ENCODE peak calls at places on chromosomes 7 and 10, in nine cellular contexts. One of them, this sample, is unnamed.

GRCh38 chr10:36640626-36641025 is 484.8 kb upstream of the ANKRD30A start:
- DNase-seq in ovary: no peak
- DNase-seq in heart left ventricle: no peak
- DNase-seq in transverse colon: no peak
- DNase-seq in left ventricle myocardium inferior: no peak
- DNase-seq in body of pancreas: no peak
- DNase-seq in MM.1S: no peak
- DNase-seq in A673: no peak
- DNase-seq in uterus: no peak
- DNase-seq in this sample: no peak

GRCh38 chr7:140866926-140867325 is 57.8 kb downstream of the BRAF start:
- DNase-seq in ovary: no peak
- DNase-seq in heart left ventricle: no peak
- DNase-seq in transverse colon: no peak
- DNase-seq in left ventricle myocardium inferior: no peak
- DNase-seq in body of pancreas: no peak
- DNase-seq in MM.1S: no peak
- DNase-seq in A673: no peak
- DNase-seq in uterus: no peak
- DNase-seq in this sample: no peak

GRCh38 chr10:106707657-106708056 is 456.8 kb downstream of the SORCS1 start:
- DNase-seq in ovary: no peak
- DNase-seq in heart left ventricle: no peak
- DNase-seq in transverse colon: no peak
- DNase-seq in left ventricle myocardium inferior: no peak
- DNase-seq in body of pancreas: no peak
- DNase-seq in MM.1S: no peak
- DNase-seq in A673: no peak
- DNase-seq in uterus: no peak
- DNase-seq in this sample: no peak

GRCh38 chr10:119318411-119319160 is 111.2 kb downstream of the GRK5 start:
- DNase-seq in ovary: no peak
- DNase-seq in heart left ventricle: no peak
- DNase-seq in transverse colon: no peak
- DNase-seq in left ventricle myocardium inferior: no peak
- DNase-seq in body of pancreas: no peak
- DNase-seq in MM.1S: no peak
- DNase-seq in A673: no peak
- DNase-seq in uterus: no peak
- DNase-seq in this sample: no peak

GRCh38 chr7:66206116-66206908 is 1.2 kb downstream of the TPST1 start:
- DNase-seq in ovary: no peak
- DNase-seq in heart left ventricle: no peak
- DNase-seq in transverse colon: no peak
- DNase-seq in left ventricle myocardium inferior: no peak
- DNase-seq in body of pancreas: no peak
- DNase-seq in MM.1S: no peak
- DNase-seq in A673: no peak
- DNase-seq in uterus: no peak
- DNase-seq in this sample: no peak

GRCh38 chr10:26486985-26487850 is 49.1 kb downstream of the APBB1IP start:
- DNase-seq in ovary: no peak
- DNase-seq in heart left ventricle: no peak
- DNase-seq in transverse colon: peak; percentile 17
- DNase-seq in left ventricle myocardium inferior: no peak
- DNase-seq in body of pancreas: peak; percentile 40
- DNase-seq in MM.1S: no peak
- DNase-seq in A673: no peak
- DNase-seq in uterus: peak; percentile 28
- DNase-seq in this sample: peak; percentile 7

GRCh38 chr7:135959655-135960363 is 17.4 kb downstream of the MTPN start:
- DNase-seq in ovary: no peak
- DNase-seq in heart left ventricle: no peak
- DNase-seq in transverse colon: no peak
- DNase-seq in left ventricle myocardium inferior: no peak
- DNase-seq in body of pancreas: no peak
- DNase-seq in MM.1S: no peak
- DNase-seq in A673: no peak
- DNase-seq in uterus: no peak
- DNase-seq in this sample: no peak

GRCh38 chr7:45325378-45325777 is 167.8 kb downstream of the RAMP3 start:
- DNase-seq in ovary: no peak
- DNase-seq in heart left ventricle: no peak
- DNase-seq in transverse colon: no peak
- DNase-seq in left ventricle myocardium inferior: no peak
- DNase-seq in body of pancreas: no peak
- DNase-seq in MM.1S: no peak
- DNase-seq in A673: no peak
- DNase-seq in uterus: no peak
- DNase-seq in this sample: no peak

GRCh38 chr10:112607506-112607905 is 160.5 kb downstream of the VTI1A start:
- DNase-seq in ovary: no peak
- DNase-seq in heart left ventricle: no peak
- DNase-seq in transverse colon: no peak
- DNase-seq in left ventricle myocardium inferior: no peak
- DNase-seq in body of pancreas: no peak
- DNase-seq in MM.1S: no peak
- DNase-seq in A673: no peak
- DNase-seq in uterus: no peak
- DNase-seq in this sample: no peak

GRCh38 chr10:71028066-71028465 is 139.7 kb upstream of the PCBD1 start:
- DNase-seq in ovary: no peak
- DNase-seq in heart left ventricle: no peak
- DNase-seq in transverse colon: no peak
- DNase-seq in left ventricle myocardium inferior: no peak
- DNase-seq in body of pancreas: no peak
- DNase-seq in MM.1S: no peak
- DNase-seq in A673: no peak
- DNase-seq in uterus: no peak
- DNase-seq in this sample: no peak

GRCh38 chr7:104686286-104686685 is 327.7 kb upstream of the KMT2E start:
- DNase-seq in ovary: no peak
- DNase-seq in heart left ventricle: no peak
- DNase-seq in transverse colon: no peak
- DNase-seq in left ventricle myocardium inferior: no peak
- DNase-seq in body of pancreas: no peak
- DNase-seq in MM.1S: peak; percentile 72
- DNase-seq in A673: no peak
- DNase-seq in uterus: no peak
- DNase-seq in this sample: no peak

GRCh38 chr10:1272079-1272478 is 215.9 kb downstream of the WDR37 start:
- DNase-seq in ovary: no peak
- DNase-seq in heart left ventricle: no peak
- DNase-seq in transverse colon: no peak
- DNase-seq in left ventricle myocardium inferior: no peak
- DNase-seq in body of pancreas: no peak
- DNase-seq in MM.1S: no peak
- DNase-seq in A673: no peak
- DNase-seq in uterus: no peak
- DNase-seq in this sample: no peak
- H3K27ac ChIP-seq in ovary: no peak overlapping the region
- H3K27ac ChIP-seq in heart left ventricle: no peak overlapping the region
- H3K27ac ChIP-seq in transverse colon: no peak overlapping the region
- H3K27ac ChIP-seq in left ventricle myocardium inferior: no peak overlapping the region
- H3K27ac ChIP-seq in body of pancreas: no peak overlapping the region
- H3K27ac ChIP-seq in MM.1S: no peak overlapping the region
- H3K27ac ChIP-seq in A673: no peak overlapping the region
- H3K27ac ChIP-seq in uterus: no peak overlapping the region
- H3K27ac ChIP-seq in this sample: no peak overlapping the region

DNA sequence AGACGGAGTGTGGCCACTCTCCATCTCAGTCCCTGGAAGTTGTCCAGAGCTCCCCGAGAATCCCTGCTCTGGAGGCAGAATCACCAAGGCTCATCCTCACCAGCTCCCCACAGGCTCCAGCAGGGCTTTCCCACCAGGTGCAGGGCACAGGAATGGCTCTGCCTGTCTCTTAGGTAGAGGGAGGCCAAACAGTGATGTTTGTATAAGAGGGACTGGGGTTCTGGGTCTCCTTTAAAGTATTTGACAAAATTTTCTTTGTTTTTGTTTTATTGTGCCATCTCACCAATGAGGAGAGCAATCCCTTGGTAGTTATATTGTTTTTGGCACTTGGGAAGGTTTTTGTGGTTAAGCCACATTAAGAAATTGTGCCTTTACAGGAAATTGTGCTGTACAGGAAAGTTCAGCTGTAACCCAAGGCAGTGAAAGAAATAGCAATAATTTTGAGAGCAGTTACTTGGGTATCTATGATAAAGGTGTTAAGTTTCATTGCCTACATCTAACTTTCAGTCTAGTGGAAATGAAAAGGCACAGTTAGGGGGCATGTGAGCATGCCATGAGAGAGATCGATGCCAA is 219.3 kb upstream of the PRSS58 start:
- DNase-seq in ovary: no peak
- DNase-seq in heart left ventricle: no peak
- DNase-seq in transverse colon: no peak
- DNase-seq in left ventricle myocardium inferior: no peak
- DNase-seq in body of pancreas: no peak
- DNase-seq in MM.1S: peak; percentile 38
- DNase-seq in A673: no peak
- DNase-seq in uterus: no peak
- DNase-seq in this sample: no peak
- H3K27ac ChIP-seq in ovary: no peak overlapping the region
- H3K27ac ChIP-seq in heart left ventricle: no peak overlapping the region
- H3K27ac ChIP-seq in transverse colon: no peak overlapping the region
- H3K27ac ChIP-seq in left ventricle myocardium inferior: no peak overlapping the region
- H3K27ac ChIP-seq in body of pancreas: no peak overlapping the region
- H3K27ac ChIP-seq in MM.1S: no peak overlapping the region
- H3K27ac ChIP-seq in A673: no peak overlapping the region
- H3K27ac ChIP-seq in uterus: no peak overlapping the region
- H3K27ac ChIP-seq in this sample: no peak overlapping the region

GRCh38 chr7:30775992-30776391 is 4.8 kb downstream of the MINDY4 start:
- DNase-seq in ovary: no peak
- DNase-seq in heart left ventricle: no peak
- DNase-seq in transverse colon: no peak
- DNase-seq in left ventricle myocardium inferior: no peak
- DNase-seq in body of pancreas: no peak
- DNase-seq in MM.1S: no peak
- DNase-seq in A673: no peak
- DNase-seq in uterus: no peak
- DNase-seq in this sample: no peak

GRCh38 chr7:30780909-30781308 is 9.7 kb downstream of the MINDY4 start:
- DNase-seq in ovary: no peak
- DNase-seq in heart left ventricle: peak; percentile 58
- DNase-seq in transverse colon: no peak
- DNase-seq in left ventricle myocardium inferior: peak; percentile 56
- DNase-seq in body of pancreas: no peak
- DNase-seq in MM.1S: no peak
- DNase-seq in A673: no peak
- DNase-seq in uterus: no peak
- DNase-seq in this sample: peak; percentile 8

GRCh38 chr7:30779574-30779973 is 8.4 kb downstream of the MINDY4 start:
- DNase-seq in ovary: no peak
- DNase-seq in heart left ventricle: no peak
- DNase-seq in transverse colon: no peak
- DNase-seq in left ventricle myocardium inferior: no peak
- DNase-seq in body of pancreas: no peak
- DNase-seq in MM.1S: no peak
- DNase-seq in A673: no peak
- DNase-seq in uterus: no peak
- DNase-seq in this sample: no peak

GRCh38 chr7:30776971-30777370 is 5.8 kb downstream of the MINDY4 start:
- DNase-seq in ovary: peak; percentile 46
- DNase-seq in heart left ventricle: no peak
- DNase-seq in transverse colon: no peak
- DNase-seq in left ventricle myocardium inferior: no peak
- DNase-seq in body of pancreas: no peak
- DNase-seq in MM.1S: no peak
- DNase-seq in A673: no peak
- DNase-seq in uterus: no peak
- DNase-seq in this sample: no peak

GRCh38 chr7:30778246-30779025 is 7.2 kb downstream of the MINDY4 start:
- DNase-seq in ovary: no peak
- DNase-seq in heart left ventricle: peak; percentile 42
- DNase-seq in transverse colon: no peak
- DNase-seq in left ventricle myocardium inferior: no peak
- DNase-seq in body of pancreas: no peak
- DNase-seq in MM.1S: no peak
- DNase-seq in A673: no peak
- DNase-seq in uterus: no peak
- DNase-seq in this sample: peak; percentile 79
- H3K27ac ChIP-seq in ovary: no peak overlapping the region
- H3K27ac ChIP-seq in heart left ventricle: peak overlapping the region; percentile 69
- H3K27ac ChIP-seq in transverse colon: peak overlapping the region; percentile 62
- H3K27ac ChIP-seq in left ventricle myocardium inferior: peak overlapping the region; percentile 68
- H3K27ac ChIP-seq in body of pancreas: no peak overlapping the region
- H3K27ac ChIP-seq in MM.1S: no peak overlapping the region
- H3K27ac ChIP-seq in A673: no peak overlapping the region
- H3K27ac ChIP-seq in uterus: no peak overlapping the region
- H3K27ac ChIP-seq in this sample: peak overlapping the region; percentile 84

DNA sequence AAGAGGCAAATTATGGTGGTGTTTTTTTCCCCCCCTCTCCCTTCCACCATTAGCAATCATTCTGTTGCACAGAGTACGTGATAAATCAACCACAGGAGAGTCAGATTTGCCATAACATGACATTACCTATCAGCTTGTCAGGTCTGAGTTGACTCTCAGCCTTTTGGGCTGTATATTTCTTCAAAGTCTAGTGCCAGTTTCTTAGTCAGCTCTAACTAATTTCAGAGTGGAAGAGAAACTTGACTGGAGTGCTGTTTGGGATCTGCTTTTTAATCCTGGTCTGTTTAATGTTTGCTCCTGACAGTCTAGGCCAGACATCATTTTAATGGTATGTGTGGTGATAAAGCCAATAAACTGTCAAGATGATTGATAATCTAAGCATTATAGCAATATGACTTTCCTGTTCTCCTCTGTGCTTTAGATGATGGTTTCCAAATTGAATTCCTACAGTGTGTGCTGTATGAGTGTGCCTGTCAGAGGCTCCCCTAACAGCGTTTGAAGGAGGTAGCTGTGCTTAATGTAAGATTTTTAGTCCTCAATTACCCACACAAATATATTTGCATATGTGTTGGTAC is 76.9 kb downstream of the LRMDA start:
- DNase-seq in ovary: no peak
- DNase-seq in heart left ventricle: no peak
- DNase-seq in transverse colon: no peak
- DNase-seq in left ventricle myocardium inferior: no peak
- DNase-seq in body of pancreas: no peak
- DNase-seq in MM.1S: no peak
- DNase-seq in A673: peak; percentile 18
- DNase-seq in uterus: no peak
- DNase-seq in this sample: no peak
- H3K27ac ChIP-seq in ovary: no peak overlapping the region
- H3K27ac ChIP-seq in heart left ventricle: no peak overlapping the region
- H3K27ac ChIP-seq in transverse colon: peak overlapping the region; percentile 61
- H3K27ac ChIP-seq in left ventricle myocardium inferior: no peak overlapping the region
- H3K27ac ChIP-seq in body of pancreas: no peak overlapping the region
- H3K27ac ChIP-seq in MM.1S: no peak overlapping the region
- H3K27ac ChIP-seq in A673: no peak overlapping the region
- H3K27ac ChIP-seq in uterus: peak overlapping the region; percentile 57
- H3K27ac ChIP-seq in this sample: no peak overlapping the region

DNA sequence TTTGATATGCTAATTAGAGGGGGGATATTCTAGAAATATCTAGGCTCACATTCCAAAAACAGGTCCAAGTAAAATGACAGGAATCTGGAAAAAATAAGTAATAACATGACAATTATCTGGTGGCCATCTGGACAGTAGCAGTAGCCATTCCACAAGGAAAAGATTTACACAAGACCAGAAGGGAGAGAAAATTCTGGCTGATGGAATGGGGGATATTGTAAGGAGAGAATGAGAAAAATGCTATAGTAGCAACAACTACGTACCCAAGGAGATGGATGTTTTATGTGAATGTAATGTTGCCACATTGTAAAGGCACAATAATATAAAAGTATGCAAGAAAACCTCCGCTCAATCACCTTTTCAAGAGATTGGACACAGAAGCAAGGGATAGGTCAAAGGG is 5.4 kb downstream of the MYOF start:
- DNase-seq in ovary: no peak
- DNase-seq in heart left ventricle: no peak
- DNase-seq in transverse colon: no peak
- DNase-seq in left ventricle myocardium inferior: no peak
- DNase-seq in body of pancreas: no peak
- DNase-seq in MM.1S: no peak
- DNase-seq in A673: no peak
- DNase-seq in uterus: no peak
- DNase-seq in this sample: no peak
- H3K27ac ChIP-seq in ovary: no peak overlapping the region
- H3K27ac ChIP-seq in heart left ventricle: no peak overlapping the region
- H3K27ac ChIP-seq in transverse colon: peak overlapping the region; percentile 84
- H3K27ac ChIP-seq in left ventricle myocardium inferior: no peak overlapping the region
- H3K27ac ChIP-seq in body of pancreas: no peak overlapping the region
- H3K27ac ChIP-seq in MM.1S: no peak overlapping the region
- H3K27ac ChIP-seq in A673: no peak overlapping the region
- H3K27ac ChIP-seq in uterus: peak overlapping the region; percentile 89
- H3K27ac ChIP-seq in this sample: no peak overlapping the region

This sample was measured in caudate nucleus.